ENCODE peak calls at places on chromosomes 3 and 15, in five cellular contexts. T is heart left ventricle; B is GM23338; U is lower lobe of right lung; O is naive thymus-derived CD4-positive, alpha-beta T cell. D is an unnamed sample.

GRCh38 chr15:98555173-98555515 is 93.2 kb upstream of the IGF1R start:
- DNase-seq in T (no peak), B (no peak), U (no peak), O (no peak), D (no peak)

GRCh38 chr3:83218383-83219200 is 1457.1 kb upstream of the GBE1 start:
- DNase-seq in T (no peak), B (no peak), U (no peak), O (no peak), D (peak; percentile 7)

GRCh38 chr3:47802734-47803477 is at the start of gene DHX30:
- DNase-seq in T (peak; percentile 91), B (peak; percentile 88), U (peak; percentile 95), O (peak; percentile 82), D (peak; percentile 96)

GRCh38 chr3:46208167-46208704 is at the start of gene CCR1:
- DNase-seq in T (peak; percentile 29), B (peak; percentile 77), U (peak; percentile 85), O (no peak), D (peak; percentile 31)

GRCh38 chr3:118478706-118479276 is 555.9 kb downstream of the IGSF11 start:
- DNase-seq in T (no peak), B (peak; percentile 64), U (no peak), O (no peak), D (no peak)

GRCh38 chr3:178500631-178501030 is 35.6 kb upstream of the KCNMB2 start:
- DNase-seq in T (no peak), B (no peak), U (no peak), O (no peak), D (no peak)

GRCh38 chr15:48463366-48463880 is 132.2 kb downstream of the DUT start:
- DNase-seq in T (no peak), B (no peak), U (no peak), O (no peak), D (no peak)

GRCh38 chr15:100767002-100767825 is 112.4 kb upstream of the ALDH1A3 start:
- DNase-seq in T (no peak), B (no peak), U (no peak), O (no peak), D (peak; percentile 30)

GRCh38 chr3:138114988-138115971 is at the start of gene DZIP1L:
- DNase-seq in T (peak; percentile 71), B (peak; percentile 94), U (peak; percentile 74), O (no peak), D (peak; percentile 89)

DNA sequence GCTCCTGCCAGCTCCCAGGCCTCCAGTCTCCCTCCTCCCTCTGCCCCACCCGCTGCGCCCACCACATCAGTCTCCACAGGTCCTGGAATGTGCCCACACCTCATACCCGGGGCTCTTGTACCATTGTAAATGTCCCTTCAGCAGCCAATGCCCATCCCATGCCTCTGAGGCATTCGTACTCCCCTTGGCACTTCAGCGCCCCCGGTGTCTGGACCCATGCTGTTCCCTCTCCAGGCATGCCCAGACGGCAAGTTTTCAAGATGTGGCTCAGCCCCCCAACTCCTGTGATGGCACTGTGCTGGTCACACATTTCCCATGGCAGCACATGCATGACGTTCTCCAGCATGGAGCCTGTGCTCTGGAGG is 13.3 kb downstream of the PLXND1 start:
- DNase-seq in T (no peak), B (no peak), U (no peak), O (no peak), D (no peak)
- H3K4me3 ChIP-seq in T (no peak overlapping the region), B (peak overlapping the region; percentile 47), U (peak overlapping the region; percentile 29), O (peak overlapping the region; percentile 12), D (no peak overlapping the region)

GRCh38 chr3:177079684-177080083 is 117.6 kb downstream of the TBL1XR1 start:
- DNase-seq in T (no peak), B (no peak), U (no peak), O (no peak), D (no peak)
- H3K36me3 ChIP-seq in T (no peaks in the 10 kb centered on the region), B (no peaks in the 10 kb centered on the region), U (no peaks in the 10 kb centered on the region), O (no peaks in the 10 kb centered on the region), D (no peaks in the 10 kb centered on the region)

GRCh38 chr15:36880226-36880912 is 220.0 kb downstream of the MEIS2 start:
- DNase-seq in T (no peak), B (peak; percentile 84), U (no peak), O (no peak), D (peak; percentile 79)
- H3K27me3 ChIP-seq in T (peaks cover 5% of the 10 kb centered on the region), B (peaks cover 100% of the 10 kb centered on the region), U (peaks cover 77% of the 10 kb centered on the region), O (peaks cover 6% of the 10 kb centered on the region), D (peaks cover 86% of the 10 kb centered on the region)

GRCh38 chr3:72485649-72486048 is 362.6 kb downstream of the SHQ1 start:
- DNase-seq in T (peak; percentile 38), B (no peak), U (no peak), O (no peak), D (no peak)

GRCh38 chr3:72488736-72489030 is 359.6 kb downstream of the SHQ1 start:
- DNase-seq in T (no peak), B (no peak), U (no peak), O (no peak), D (no peak)

GRCh38 chr3:72489916-72490315 is 358.3 kb downstream of the SHQ1 start:
- DNase-seq in T (no peak), B (no peak), U (no peak), O (no peak), D (no peak)

GRCh38 chr3:72487078-72487765 is 361.0 kb downstream of the SHQ1 start:
- DNase-seq in T (peak; percentile 36), B (peak; percentile 15), U (peak; percentile 84), O (no peak), D (peak; percentile 24)

GRCh38 chr3:72487946-72488735 is 360.1 kb downstream of the SHQ1 start:
- DNase-seq in T (no peak), B (peak; percentile 40), U (no peak), O (no peak), D (no peak)
- H3K4me3 ChIP-seq in T (no peak overlapping the region), B (no peak overlapping the region), U (no peak overlapping the region), O (no peak overlapping the region), D (no peak overlapping the region)

D was measured in H7.